ENCODE peak calls at places on chromosomes 5 and 9, in seven cellular contexts. B is fibroblast of pulmonary artery, Z is tibial nerve, X is MCF 10A, D is neural crest cell, K is uterus, C is HL-60. R is an unnamed sample.

GRCh38 chr5:179755022-179755421 is 22.4 kb downstream of the MAML1 start:
- DNase-seq in D (no peak), Z (no peak), B (peak; percentile 39), X (no peak), K (no peak), C (no peak), R (no peak)

GRCh38 chr9:16514131-16514530 is 356.3 kb downstream of the BNC2 start:
- DNase-seq in Z (no peak), X (no peak), K (no peak), C (no peak), D (no peak), B (no peak), R (no peak)

GRCh38 chr9:19641046-19641445 is 147.8 kb downstream of the SLC24A2 start:
- DNase-seq in B (peak; percentile 14), K (no peak), Z (no peak), D (no peak), X (peak; percentile 3), C (no peak), R (no peak)

GRCh38 chr9:91536211-91536691 is 112.6 kb upstream of the NFIL3 start:
- DNase-seq in Z (no peak), D (no peak), K (no peak), X (peak; percentile 78), B (no peak), C (no peak), R (no peak)

GRCh38 chr9:118928723-118929122 is 440.5 kb downstream of the BRINP1 start:
- DNase-seq in K (no peak), B (no peak), D (no peak), C (no peak), Z (no peak), X (no peak), R (no peak)

GRCh38 chr9:126326228-126327015 is at the start of gene MVB12B:
- DNase-seq in X (peak; percentile 25), B (no peak), D (peak; percentile 36), C (no peak), K (peak; percentile 34), Z (no peak), R (no peak)

GRCh38 chr9:97594414-97594921 is 38.7 kb downstream of the TSTD2 start:
- DNase-seq in X (no peak), D (no peak), B (no peak), Z (no peak), C (no peak), K (peak; percentile 29), R (no peak)

GRCh38 chr5:84303315-84303714 is 81.4 kb downstream of the EDIL3 start:
- DNase-seq in C (no peak), B (peak; percentile 32), X (peak; percentile 14), D (no peak), K (no peak), Z (no peak), R (no peak)

GRCh38 chr9:134179595-134179917 is 15.2 kb upstream of the RNU6ATAC start:
- DNase-seq in B (no peak), K (no peak), D (no peak), X (no peak), Z (no peak), C (no peak), R (no peak)

GRCh38 chr9:80615964-80616363 is 1044.2 kb downstream of the TLE4 start:
- DNase-seq in X (no peak), Z (no peak), B (no peak), C (no peak), K (no peak), D (no peak), R (no peak)

GRCh38 chr5:14136228-14136627 is 6.9 kb upstream of the TRIO start:
- DNase-seq in B (no peak), K (no peak), Z (no peak), X (no peak), D (no peak), C (no peak), R (no peak)

GRCh38 chr5:79143684-79144379 is 32.2 kb downstream of the BHMT start:
- DNase-seq in Z (no peak), C (no peak), X (peak; percentile 62), D (no peak), K (no peak), B (peak; percentile 11), R (no peak)

GRCh38 chr5:180818275-180818674 is 15.7 kb upstream of the MGAT1 start:
- DNase-seq in X (no peak), K (no peak), Z (no peak), D (no peak), B (no peak), C (no peak), R (no peak)

GRCh38 chr5:69364850-69365249 is 4.5 kb downstream of the AK6 start:
- DNase-seq in D (no peak), X (no peak), B (no peak), Z (no peak), K (no peak), C (no peak), R (no peak)

GRCh38 chr5:172370648-172371248 is 83.6 kb downstream of the SH3PXD2B start:
- DNase-seq in D (peak; percentile 40), B (peak; percentile 77), K (no peak), Z (peak; percentile 54), C (peak; percentile 25), X (peak; percentile 64), R (no peak)

GRCh38 chr5:60586307-60586901 is 113.6 kb downstream of the DEPDC1B start:
- DNase-seq in X (peak; percentile 8), B (peak; percentile 62), K (no peak), D (no peak), C (no peak), Z (no peak), R (no peak)

GRCh38 chr5:150256416-150257064 is 33.0 kb downstream of the CAMK2A start:
- DNase-seq in D (no peak), K (no peak), B (no peak), X (no peak), C (no peak), Z (no peak), R (no peak)

GRCh38 chr9:137820161-137820855 is 57.3 kb upstream of the CACNA1B start:
- DNase-seq in X (no peak), Z (no peak), D (no peak), K (no peak), C (no peak), B (no peak), R (no peak)

GRCh38 chr5:132915681-132916080 is 42.2 kb downstream of the LEAP2 start:
- DNase-seq in B (peak; percentile 25), Z (no peak), D (no peak), C (no peak), X (peak; percentile 8), K (no peak), R (no peak)

GRCh38 chr9:21813575-21814473 is 11.4 kb downstream of the MTAP start:
- DNase-seq in D (peak; percentile 51), B (peak; percentile 93), C (peak; percentile 65), Z (peak; percentile 74), K (peak; percentile 30), X (no peak), R (no peak)

GRCh38 chr9:86856259-86856658 is 91.0 kb downstream of the GAS1 start:
- DNase-seq in D (no peak), B (no peak), C (no peak), Z (no peak), K (no peak), X (no peak), R (no peak)
- TF ChIP-seq CTCF in D (no peak), B (no peak), C (no peak), Z (no peak), K (no peak), X (no peak), R (no peak)

GRCh38 chr9:114382951-114383865 is 4.6 kb downstream of the AKNA start:
- DNase-seq in D (no peak), Z (no peak), X (no peak), B (peak; percentile 67), C (peak; percentile 79), K (peak; percentile 60), R (no peak)
- TF ChIP-seq CTCF in D (no peak), Z (no peak), X (no peak), B (peak; percentile 9), C (peak; percentile 26), K (peak; percentile 15), R (no peak)

GRCh38 chr5:142542906-142543305 is 143.0 kb downstream of the FGF1 start:
- DNase-seq in X (no peak), C (no peak), Z (peak; percentile 27), D (no peak), B (peak; percentile 83), K (no peak), R (no peak)
- TF ChIP-seq CTCF in X (no peak), C (no peak), Z (no peak), D (no peak), B (peak; percentile 45), K (no peak), R (peak; percentile 52)

GRCh38 chr5:19319252-19319651 is 668.7 kb downstream of the CDH18 start:
- DNase-seq in C (no peak), Z (no peak), B (no peak), X (no peak), K (no peak), D (no peak), R (no peak)

DNA sequence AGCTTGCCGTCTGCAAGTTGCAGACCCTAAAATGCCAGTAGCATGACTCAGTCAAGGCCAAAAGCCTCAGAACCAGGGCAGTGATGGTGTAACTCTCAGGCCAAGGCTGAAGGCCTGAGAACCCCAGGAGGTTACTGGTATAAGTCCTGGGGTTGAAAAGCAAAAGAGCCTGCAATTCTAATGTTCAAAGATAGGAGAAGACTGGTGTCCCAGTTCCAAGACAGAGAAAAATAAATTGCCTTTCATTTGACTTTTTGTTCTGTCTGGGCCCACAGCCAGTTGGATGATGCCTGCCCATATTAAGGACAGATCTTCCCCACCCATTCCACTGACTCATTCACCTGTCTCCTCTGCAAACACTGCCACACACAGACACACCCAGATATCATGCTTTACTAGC is 673.2 kb downstream of the CDH18 start:
- DNase-seq in B (no peak), K (no peak), D (no peak), X (peak; percentile 90), Z (no peak), C (no peak), R (no peak)
- TF ChIP-seq CTCF in B (no peak), K (no peak), D (no peak), X (peak; percentile 33), Z (no peak), C (no peak), R (no peak)

DNA sequence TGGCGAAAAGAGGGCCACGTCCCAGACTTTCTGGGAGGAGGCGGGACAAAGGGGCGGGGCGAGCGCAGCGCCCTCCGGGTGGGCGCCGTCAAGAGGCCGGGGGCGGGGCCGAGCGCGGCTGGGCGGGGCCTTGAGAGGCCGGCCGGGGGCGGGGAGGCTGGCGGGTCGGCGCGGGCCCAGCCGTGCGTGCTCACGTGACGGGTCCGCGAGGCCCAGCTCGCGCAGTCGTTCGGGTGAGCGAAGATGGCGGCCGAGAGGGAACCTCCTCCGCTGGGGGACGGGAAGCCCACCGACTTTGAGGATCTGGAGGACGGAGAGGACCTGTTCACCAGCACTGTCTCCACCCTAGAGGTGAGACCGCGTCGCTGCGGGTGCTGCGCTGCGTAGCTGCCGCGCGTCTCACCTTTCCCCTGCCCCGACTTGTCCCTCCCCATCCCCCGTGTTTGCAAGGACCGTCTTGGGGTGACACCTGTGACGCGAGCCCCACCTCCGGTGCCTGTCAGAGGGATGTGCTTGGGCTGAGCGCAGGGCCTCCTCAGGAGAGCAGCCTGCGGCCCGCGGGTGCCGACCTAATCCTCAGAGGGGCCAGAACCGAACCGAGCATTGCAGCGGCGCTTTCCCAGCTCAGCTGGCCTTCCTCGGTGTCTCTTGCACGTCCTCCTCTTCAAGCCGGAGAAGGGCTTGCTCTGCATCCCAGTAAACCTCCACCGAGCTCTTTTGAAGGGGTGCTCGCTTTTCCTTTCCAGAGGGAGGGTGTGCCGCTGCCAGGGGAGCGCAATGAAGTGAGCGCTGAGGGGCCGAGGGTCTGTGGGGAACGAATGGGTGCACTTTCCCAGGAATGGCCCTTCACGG is at the start of gene SNX2:
- DNase-seq in D (peak; percentile 88), B (peak; percentile 89), X (peak; percentile 92), C (peak; percentile 62), K (peak; percentile 93), Z (peak; percentile 93), R (peak; percentile 89)
- TF ChIP-seq CTCF in D (peak; percentile 52), B (no peak), X (peak; percentile 32), C (no peak), K (peak; percentile 10), Z (no peak), R (peak; percentile 38)